ENCODE peak calls at places on chromosomes 3 and 15, in eight cellular contexts. X is AG10803; M is NCI-H510A treated with DMSO at 0.1 percent for 48 hours; N is stimulated activated CD4-positive, alpha-beta T cell treated with anti-CD3 and anti-CD28 coated beads, Interleukin-1b, Interleukin-23, amount 100 ng/mL, for 24 hours; P is activated CD4-positive, alpha-beta T cell treated with anti-CD3 and anti-CD28 coated beads, Interleukin-2, amount 10 ng/mL, durations not matched to agents 24 days and 14 days; V is left ventricle myocardium superior; O is tibial artery; Z is stimulated activated CD8-positive, alpha-beta memory T cell treated with anti-CD3 and anti-CD28 coated beads, Interleukin-4, amount 100 ng/mL, for 4 hours. F is an unnamed sample.

GRCh38 chr3:131907809-131908208 is 127.0 kb downstream of the CPNE4 start:
- DNase-seq in V (no peak), X (peak; percentile 28), O (no peak), M (no peak), N (no peak), Z (no peak), P (no peak), F (no peak)

GRCh38 chr15:92627014-92627413 is 28.6 kb downstream of the FAM174B start:
- DNase-seq in Z (no peak), V (no peak), X (no peak), O (no peak), N (no peak), P (no peak), M (no peak), F (no peak)

GRCh38 chr15:92693922-92694331 is 38.4 kb upstream of the FAM174B start:
- DNase-seq in P (no peak), V (no peak), X (peak; percentile 9), O (no peak), N (no peak), M (peak; percentile 18), Z (no peak), F (no peak)

GRCh38 chr15:90414408-90415028 is 26.5 kb downstream of the IQGAP1 start:
- DNase-seq in X (peak; percentile 71), V (no peak), M (no peak), P (peak; percentile 71), Z (no peak), N (no peak), O (no peak), F (no peak)

GRCh38 chr15:81304226-81304625 is 19.7 kb downstream of the STARD5 start:
- DNase-seq in V (peak; percentile 47), M (no peak), N (no peak), X (peak; percentile 69), P (no peak), O (peak; percentile 61), Z (no peak), F (no peak)

GRCh38 chr15:68818088-68818670 is 2.5 kb downstream of the ANP32A start:
- DNase-seq in X (peak; percentile 76), V (peak; percentile 83), O (peak; percentile 66), P (peak; percentile 91), M (peak; percentile 26), Z (peak; percentile 57), N (peak; percentile 55), F (peak; percentile 75)

GRCh38 chr3:12235691-12236090 is 53.2 kb upstream of the PPARG start:
- DNase-seq in M (no peak), N (no peak), V (no peak), P (no peak), Z (no peak), X (no peak), O (no peak), F (no peak)

GRCh38 chr3:143121240-143122088 is 1.9 kb downstream of the CHST2 start:
- DNase-seq in V (peak; percentile 64), O (no peak), P (peak; percentile 90), M (no peak), Z (peak; percentile 53), N (peak; percentile 61), X (peak; percentile 53), F (no peak)

GRCh38 chr3:183895296-183895695 is 10.6 kb upstream of the PARL start:
- DNase-seq in Z (no peak), O (no peak), X (peak; percentile 58), M (peak; percentile 37), P (peak; percentile 83), V (no peak), N (no peak), F (peak; percentile 44)

GRCh38 chr15:22933641-22934061 is 46.5 kb downstream of the CYFIP1 start:
- DNase-seq in Z (no peak), P (no peak), V (no peak), N (no peak), X (no peak), M (no peak), O (no peak), F (no peak)

GRCh38 chr15:81098884-81099601 is 35.0 kb upstream of the CFAP161 start:
- DNase-seq in M (no peak), N (no peak), V (peak; percentile 46), Z (no peak), X (peak; percentile 29), O (peak; percentile 28), P (no peak), F (no peak)

GRCh38 chr15:100533934-100534333 is 5.2 kb upstream of the CERS3 start:
- DNase-seq in X (no peak), P (no peak), M (no peak), N (no peak), Z (no peak), V (no peak), O (no peak), F (no peak)

GRCh38 chr3:11567516-11568467 is 75.9 kb downstream of the VGLL4 start:
- DNase-seq in M (no peak), V (no peak), O (peak; percentile 79), Z (no peak), N (no peak), X (peak; percentile 84), P (no peak), F (no peak)

GRCh38 chr15:92117301-92117731 is 263.8 kb downstream of the SLCO3A1 start:
- DNase-seq in O (no peak), Z (no peak), N (no peak), V (no peak), P (no peak), X (peak; percentile 52), M (no peak), F (no peak)

GRCh38 chr3:72848703-72849081 is 447 bp upstream of the SHQ1 start:
- DNase-seq in M (peak; percentile 63), Z (no peak), V (no peak), X (no peak), O (no peak), P (no peak), N (peak; percentile 13), F (no peak)

GRCh38 chr3:169505577-169506155 is 157.8 kb downstream of the MECOM start:
- DNase-seq in O (no peak), V (no peak), P (no peak), X (no peak), M (no peak), N (no peak), Z (no peak), F (no peak)

GRCh38 chr3:118817748-118818165 is 216.9 kb downstream of the IGSF11 start:
- DNase-seq in O (no peak), Z (no peak), V (no peak), M (peak; percentile 58), X (peak; percentile 60), P (peak; percentile 79), N (peak; percentile 32), F (peak; percentile 33)

GRCh38 chr15:94131875-94132274 is 99.5 kb upstream of the MCTP2 start:
- DNase-seq in Z (no peak), O (no peak), N (no peak), V (no peak), M (no peak), X (no peak), P (no peak), F (no peak)

GRCh38 chr15:29034593-29035364 is 149.0 kb downstream of the APBA2 start:
- DNase-seq in X (no peak), V (no peak), M (no peak), P (no peak), N (no peak), O (no peak), Z (no peak), F (no peak)

GRCh38 chr3:192445768-192446644 is 281.3 kb downstream of the FGF12 start:
- DNase-seq in Z (no peak), M (no peak), P (no peak), V (no peak), O (no peak), N (no peak), X (peak; percentile 56), F (peak; percentile 57)

GRCh38 chr15:93042691-93043378 is 46.2 kb downstream of the RGMA start:
- DNase-seq in N (no peak), O (no peak), Z (no peak), X (no peak), M (no peak), P (no peak), V (no peak), F (no peak)

GRCh38 chr15:82918607-82919230 is 33.8 kb downstream of the HOMER2 start:
- DNase-seq in O (no peak), V (no peak), Z (no peak), N (no peak), M (no peak), X (no peak), P (no peak), F (no peak)

GRCh38 chr3:12948891-12949711 is 107.7 kb upstream of the RPL32 start:
- DNase-seq in O (peak; percentile 45), P (peak; percentile 75), Z (no peak), V (peak; percentile 37), X (peak; percentile 77), M (no peak), N (peak; percentile 40), F (no peak)